ENCODE peak calls at places on chromosome 3, in six cellular contexts. One of them, this sample, is unnamed.
A peak's percentile ranks its signal among the peaks of the same experiment; 100 is the strongest.

GRCh38 chr3:21894459-21895083 is 143.6 kb upstream of the ZNF385D start:
- DNase-seq in stimulated activated naive B cell treated with anti-CD40 and anti-IgM and Interleukin-4, amounts not matched to agents 10 μg/mL and 1 μg/mL and 100 μg/mL, for 72 hours: no peak
- DNase-seq in activated effector memory CD4-positive, alpha-beta T cell treated with anti-CD3 and anti-CD28 coated beads, Interleukin-2, amount 50 U/mL, for 16 hours: no peak
- DNase-seq in activated naive CD8-positive, alpha-beta T cell treated with anti-CD3 and anti-CD28 coated beads for 36 hours: no peak
- DNase-seq in endothelial cell of umbilical vein: peak; percentile 17
- DNase-seq in left cardiac atrium: no peak
- DNase-seq in this sample: no peak

GRCh38 chr3:30319713-30320112 is 286.7 kb upstream of the TGFBR2 start:
- DNase-seq in stimulated activated naive B cell treated with anti-CD40 and anti-IgM and Interleukin-4, amounts not matched to agents 10 μg/mL and 1 μg/mL and 100 μg/mL, for 72 hours: peak; percentile 37
- DNase-seq in activated effector memory CD4-positive, alpha-beta T cell treated with anti-CD3 and anti-CD28 coated beads, Interleukin-2, amount 50 U/mL, for 16 hours: peak; percentile 63
- DNase-seq in activated naive CD8-positive, alpha-beta T cell treated with anti-CD3 and anti-CD28 coated beads for 36 hours: peak; percentile 30
- DNase-seq in endothelial cell of umbilical vein: peak; percentile 60
- DNase-seq in left cardiac atrium: peak; percentile 56
- DNase-seq in this sample: peak; percentile 61

GRCh38 chr3:139226731-139227130 is 117.1 kb upstream of the MRPS22 start:
- DNase-seq in stimulated activated naive B cell treated with anti-CD40 and anti-IgM and Interleukin-4, amounts not matched to agents 10 μg/mL and 1 μg/mL and 100 μg/mL, for 72 hours: no peak
- DNase-seq in activated effector memory CD4-positive, alpha-beta T cell treated with anti-CD3 and anti-CD28 coated beads, Interleukin-2, amount 50 U/mL, for 16 hours: no peak
- DNase-seq in activated naive CD8-positive, alpha-beta T cell treated with anti-CD3 and anti-CD28 coated beads for 36 hours: no peak
- DNase-seq in endothelial cell of umbilical vein: no peak
- DNase-seq in left cardiac atrium: no peak
- DNase-seq in this sample: no peak

GRCh38 chr3:48432411-48433371 is 2.8 kb upstream of the PLXNB1 start:
- DNase-seq in stimulated activated naive B cell treated with anti-CD40 and anti-IgM and Interleukin-4, amounts not matched to agents 10 μg/mL and 1 μg/mL and 100 μg/mL, for 72 hours: no peak
- DNase-seq in activated effector memory CD4-positive, alpha-beta T cell treated with anti-CD3 and anti-CD28 coated beads, Interleukin-2, amount 50 U/mL, for 16 hours: no peak
- DNase-seq in activated naive CD8-positive, alpha-beta T cell treated with anti-CD3 and anti-CD28 coated beads for 36 hours: no peak
- DNase-seq in endothelial cell of umbilical vein: no peak
- DNase-seq in left cardiac atrium: no peak
- DNase-seq in this sample: no peak

GRCh38 chr3:31378226-31378625 is 154.5 kb upstream of the STT3B start:
- DNase-seq in stimulated activated naive B cell treated with anti-CD40 and anti-IgM and Interleukin-4, amounts not matched to agents 10 μg/mL and 1 μg/mL and 100 μg/mL, for 72 hours: no peak
- DNase-seq in activated effector memory CD4-positive, alpha-beta T cell treated with anti-CD3 and anti-CD28 coated beads, Interleukin-2, amount 50 U/mL, for 16 hours: no peak
- DNase-seq in activated naive CD8-positive, alpha-beta T cell treated with anti-CD3 and anti-CD28 coated beads for 36 hours: no peak
- DNase-seq in endothelial cell of umbilical vein: no peak
- DNase-seq in left cardiac atrium: no peak
- DNase-seq in this sample: no peak

GRCh38 chr3:196636369-196637349 is 2.8 kb upstream of the NRROS start:
- DNase-seq in stimulated activated naive B cell treated with anti-CD40 and anti-IgM and Interleukin-4, amounts not matched to agents 10 μg/mL and 1 μg/mL and 100 μg/mL, for 72 hours: no peak
- DNase-seq in activated effector memory CD4-positive, alpha-beta T cell treated with anti-CD3 and anti-CD28 coated beads, Interleukin-2, amount 50 U/mL, for 16 hours: no peak
- DNase-seq in activated naive CD8-positive, alpha-beta T cell treated with anti-CD3 and anti-CD28 coated beads for 36 hours: no peak
- DNase-seq in endothelial cell of umbilical vein: no peak
- DNase-seq in left cardiac atrium: no peak
- DNase-seq in this sample: no peak

GRCh38 chr3:68007621-68008226 is 353.3 kb upstream of the SUCLG2 start:
- DNase-seq in stimulated activated naive B cell treated with anti-CD40 and anti-IgM and Interleukin-4, amounts not matched to agents 10 μg/mL and 1 μg/mL and 100 μg/mL, for 72 hours: no peak
- DNase-seq in activated effector memory CD4-positive, alpha-beta T cell treated with anti-CD3 and anti-CD28 coated beads, Interleukin-2, amount 50 U/mL, for 16 hours: peak; percentile 63
- DNase-seq in activated naive CD8-positive, alpha-beta T cell treated with anti-CD3 and anti-CD28 coated beads for 36 hours: peak; percentile 45
- DNase-seq in endothelial cell of umbilical vein: no peak
- DNase-seq in left cardiac atrium: no peak
- DNase-seq in this sample: peak; percentile 10

GRCh38 chr3:128366136-128366535 is 100.6 kb downstream of the DNAJB8 start:
- DNase-seq in stimulated activated naive B cell treated with anti-CD40 and anti-IgM and Interleukin-4, amounts not matched to agents 10 μg/mL and 1 μg/mL and 100 μg/mL, for 72 hours: no peak
- DNase-seq in activated effector memory CD4-positive, alpha-beta T cell treated with anti-CD3 and anti-CD28 coated beads, Interleukin-2, amount 50 U/mL, for 16 hours: no peak
- DNase-seq in activated naive CD8-positive, alpha-beta T cell treated with anti-CD3 and anti-CD28 coated beads for 36 hours: no peak
- DNase-seq in endothelial cell of umbilical vein: no peak
- DNase-seq in left cardiac atrium: peak; percentile 56
- DNase-seq in this sample: peak; percentile 54

GRCh38 chr3:145936986-145937385 is 224.0 kb downstream of the PLOD2 start:
- DNase-seq in stimulated activated naive B cell treated with anti-CD40 and anti-IgM and Interleukin-4, amounts not matched to agents 10 μg/mL and 1 μg/mL and 100 μg/mL, for 72 hours: no peak
- DNase-seq in activated effector memory CD4-positive, alpha-beta T cell treated with anti-CD3 and anti-CD28 coated beads, Interleukin-2, amount 50 U/mL, for 16 hours: no peak
- DNase-seq in activated naive CD8-positive, alpha-beta T cell treated with anti-CD3 and anti-CD28 coated beads for 36 hours: no peak
- DNase-seq in endothelial cell of umbilical vein: no peak
- DNase-seq in left cardiac atrium: no peak
- DNase-seq in this sample: no peak

GRCh38 chr3:144772372-144772771 is 800.7 kb downstream of the DIPK2A start:
- DNase-seq in stimulated activated naive B cell treated with anti-CD40 and anti-IgM and Interleukin-4, amounts not matched to agents 10 μg/mL and 1 μg/mL and 100 μg/mL, for 72 hours: no peak
- DNase-seq in activated effector memory CD4-positive, alpha-beta T cell treated with anti-CD3 and anti-CD28 coated beads, Interleukin-2, amount 50 U/mL, for 16 hours: no peak
- DNase-seq in activated naive CD8-positive, alpha-beta T cell treated with anti-CD3 and anti-CD28 coated beads for 36 hours: no peak
- DNase-seq in endothelial cell of umbilical vein: no peak
- DNase-seq in left cardiac atrium: no peak
- DNase-seq in this sample: no peak

GRCh38 chr3:185084402-185084801 is 68.5 kb downstream of the C3orf70 start:
- DNase-seq in stimulated activated naive B cell treated with anti-CD40 and anti-IgM and Interleukin-4, amounts not matched to agents 10 μg/mL and 1 μg/mL and 100 μg/mL, for 72 hours: no peak
- DNase-seq in activated effector memory CD4-positive, alpha-beta T cell treated with anti-CD3 and anti-CD28 coated beads, Interleukin-2, amount 50 U/mL, for 16 hours: no peak
- DNase-seq in activated naive CD8-positive, alpha-beta T cell treated with anti-CD3 and anti-CD28 coated beads for 36 hours: no peak
- DNase-seq in endothelial cell of umbilical vein: no peak
- DNase-seq in left cardiac atrium: no peak
- DNase-seq in this sample: no peak

GRCh38 chr3:104032283-104032682 is 1334.4 kb upstream of the ALCAM start:
- DNase-seq in stimulated activated naive B cell treated with anti-CD40 and anti-IgM and Interleukin-4, amounts not matched to agents 10 μg/mL and 1 μg/mL and 100 μg/mL, for 72 hours: no peak
- DNase-seq in activated effector memory CD4-positive, alpha-beta T cell treated with anti-CD3 and anti-CD28 coated beads, Interleukin-2, amount 50 U/mL, for 16 hours: no peak
- DNase-seq in activated naive CD8-positive, alpha-beta T cell treated with anti-CD3 and anti-CD28 coated beads for 36 hours: no peak
- DNase-seq in endothelial cell of umbilical vein: no peak
- DNase-seq in left cardiac atrium: no peak
- DNase-seq in this sample: no peak

GRCh38 chr3:166388321-166388720 is 551.1 kb upstream of the BCHE start:
- DNase-seq in stimulated activated naive B cell treated with anti-CD40 and anti-IgM and Interleukin-4, amounts not matched to agents 10 μg/mL and 1 μg/mL and 100 μg/mL, for 72 hours: no peak
- DNase-seq in activated effector memory CD4-positive, alpha-beta T cell treated with anti-CD3 and anti-CD28 coated beads, Interleukin-2, amount 50 U/mL, for 16 hours: no peak
- DNase-seq in activated naive CD8-positive, alpha-beta T cell treated with anti-CD3 and anti-CD28 coated beads for 36 hours: no peak
- DNase-seq in endothelial cell of umbilical vein: no peak
- DNase-seq in left cardiac atrium: no peak
- DNase-seq in this sample: no peak

GRCh38 chr3:191502583-191502982 is 41.6 kb downstream of the PYDC2 start:
- DNase-seq in stimulated activated naive B cell treated with anti-CD40 and anti-IgM and Interleukin-4, amounts not matched to agents 10 μg/mL and 1 μg/mL and 100 μg/mL, for 72 hours: no peak
- DNase-seq in activated effector memory CD4-positive, alpha-beta T cell treated with anti-CD3 and anti-CD28 coated beads, Interleukin-2, amount 50 U/mL, for 16 hours: no peak
- DNase-seq in activated naive CD8-positive, alpha-beta T cell treated with anti-CD3 and anti-CD28 coated beads for 36 hours: no peak
- DNase-seq in endothelial cell of umbilical vein: peak; percentile 5
- DNase-seq in left cardiac atrium: no peak
- DNase-seq in this sample: no peak

GRCh38 chr3:149356630-149357029 is 20.8 kb downstream of the TM4SF1 start:
- DNase-seq in stimulated activated naive B cell treated with anti-CD40 and anti-IgM and Interleukin-4, amounts not matched to agents 10 μg/mL and 1 μg/mL and 100 μg/mL, for 72 hours: no peak
- DNase-seq in activated effector memory CD4-positive, alpha-beta T cell treated with anti-CD3 and anti-CD28 coated beads, Interleukin-2, amount 50 U/mL, for 16 hours: no peak
- DNase-seq in activated naive CD8-positive, alpha-beta T cell treated with anti-CD3 and anti-CD28 coated beads for 36 hours: no peak
- DNase-seq in endothelial cell of umbilical vein: no peak
- DNase-seq in left cardiac atrium: no peak
- DNase-seq in this sample: no peak